ENCODE peak calls at places on chromosomes 5 and 9, in six cellular contexts. K, M, L, S, A and W are unnamed samples.

GRCh38 chr9:76419782-76420380 is 25.7 kb upstream of the RFK start:
- DNase-seq in A (peak; percentile 23), K (no peak), L (peak; percentile 35), S (no peak), M (no peak), W (no peak)

GRCh38 chr9:133513214-133514088 is 11.3 kb downstream of the MYMK start:
- DNase-seq in A (no peak), M (no peak), L (no peak), S (no peak), K (no peak), W (no peak)

GRCh38 chr5:174572591-174572990 is 151.8 kb upstream of the MSX2 start:
- DNase-seq in S (no peak), L (no peak), M (no peak), A (peak; percentile 39), K (peak; percentile 29), W (no peak)

GRCh38 chr9:123109540-123110279 is 76.2 kb downstream of the GPR21 start:
- DNase-seq in S (no peak), K (no peak), L (no peak), M (no peak), A (no peak), W (no peak)

GRCh38 chr5:117623042-117623815 is 1048.6 kb upstream of the SEMA6A start:
- DNase-seq in S (no peak), M (no peak), K (peak; percentile 10), A (peak; percentile 17), L (no peak), W (peak; percentile 6)

GRCh38 chr5:91194861-91195460 is 188.2 kb downstream of the ARRDC3 start:
- DNase-seq in S (no peak), L (no peak), M (no peak), A (no peak), K (no peak), W (no peak)

GRCh38 chr9:85876628-85877027 is 64.3 kb upstream of the NAA35 start:
- DNase-seq in L (no peak), S (no peak), A (peak; percentile 77), M (no peak), K (no peak), W (no peak)

GRCh38 chr5:11046160-11046559 is 285.1 kb upstream of the DAP start:
- DNase-seq in L (peak; percentile 50), K (peak; percentile 18), M (peak; percentile 49), A (peak; percentile 3), S (no peak), W (no peak)

GRCh38 chr9:110691002-110691549 is 22.5 kb downstream of the MUSK start:
- DNase-seq in M (no peak), K (peak; percentile 35), S (no peak), A (peak; percentile 33), L (no peak), W (peak; percentile 84)

GRCh38 chr5:177440211-177440989 is 6.2 kb upstream of the PRR7 start:
- DNase-seq in K (no peak), L (no peak), S (no peak), M (peak; percentile 62), A (no peak), W (no peak)

GRCh38 chr9:86321373-86321772 is 32.8 kb downstream of the TUT7 start:
- DNase-seq in A (peak; percentile 33), K (peak; percentile 84), L (no peak), M (no peak), S (no peak), W (peak; percentile 75)

GRCh38 chr9:14030350-14030823 is 283.6 kb downstream of the NFIB start:
- DNase-seq in S (no peak), M (no peak), A (peak; percentile 73), L (no peak), K (peak; percentile 66), W (no peak)

GRCh38 chr9:79570449-79571308 is 1.1 kb upstream of the TLE4 start:
- DNase-seq in K (peak; percentile 63), S (peak; percentile 96), A (peak; percentile 66), M (peak; percentile 61), L (peak; percentile 80), W (peak; percentile 45)

GRCh38 chr5:139676951-139677367 is 28.8 kb downstream of the CXXC5 start:
- DNase-seq in L (no peak), M (no peak), S (no peak), A (no peak), K (no peak), W (no peak)

GRCh38 chr9:114430443-114430842 is 42.7 kb upstream of the AKNA start:
- DNase-seq in L (no peak), K (no peak), M (peak; percentile 23), S (no peak), A (no peak), W (no peak)

GRCh38 chr9:107213561-107214028 is 69.5 kb upstream of the RAD23B start:
- DNase-seq in K (peak; percentile 94), S (no peak), M (no peak), L (no peak), A (peak; percentile 98), W (peak; percentile 77)

GRCh38 chr5:135461752-135462151 is 9.6 kb upstream of the TIFAB start:
- DNase-seq in M (no peak), S (no peak), K (no peak), A (no peak), L (no peak), W (no peak)

GRCh38 chr9:129550199-129550839 is 70.6 kb downstream of the C9orf50 start:
- DNase-seq in M (no peak), A (peak; percentile 66), K (peak; percentile 70), L (peak; percentile 69), S (no peak), W (peak; percentile 61)

GRCh38 chr5:54317511-54318260 is 7.3 kb upstream of the ARL15 start:
- DNase-seq in M (no peak), S (no peak), K (peak; percentile 46), A (peak; percentile 19), L (no peak), W (no peak)

GRCh38 chr5:148632978-148633377 is 21.3 kb downstream of the HTR4 start:
- DNase-seq in S (no peak), L (no peak), K (no peak), A (no peak), M (no peak), W (no peak)

GRCh38 chr9:100375677-100376076 is 22.9 kb upstream of the TEX10 start:
- DNase-seq in S (no peak), M (peak; percentile 50), K (no peak), A (no peak), L (no peak), W (peak; percentile 41)

GRCh38 chr5:172370648-172371248 is 83.6 kb downstream of the SH3PXD2B start:
- DNase-seq in M (no peak), S (no peak), K (peak; percentile 71), A (peak; percentile 56), L (peak; percentile 76), W (peak; percentile 75)

GRCh38 chr9:122991370-122991830 is 42.1 kb upstream of the GPR21 start:
- DNase-seq in A (peak; percentile 92), K (peak; percentile 94), S (no peak), L (no peak), M (no peak), W (peak; percentile 74)

DNA sequence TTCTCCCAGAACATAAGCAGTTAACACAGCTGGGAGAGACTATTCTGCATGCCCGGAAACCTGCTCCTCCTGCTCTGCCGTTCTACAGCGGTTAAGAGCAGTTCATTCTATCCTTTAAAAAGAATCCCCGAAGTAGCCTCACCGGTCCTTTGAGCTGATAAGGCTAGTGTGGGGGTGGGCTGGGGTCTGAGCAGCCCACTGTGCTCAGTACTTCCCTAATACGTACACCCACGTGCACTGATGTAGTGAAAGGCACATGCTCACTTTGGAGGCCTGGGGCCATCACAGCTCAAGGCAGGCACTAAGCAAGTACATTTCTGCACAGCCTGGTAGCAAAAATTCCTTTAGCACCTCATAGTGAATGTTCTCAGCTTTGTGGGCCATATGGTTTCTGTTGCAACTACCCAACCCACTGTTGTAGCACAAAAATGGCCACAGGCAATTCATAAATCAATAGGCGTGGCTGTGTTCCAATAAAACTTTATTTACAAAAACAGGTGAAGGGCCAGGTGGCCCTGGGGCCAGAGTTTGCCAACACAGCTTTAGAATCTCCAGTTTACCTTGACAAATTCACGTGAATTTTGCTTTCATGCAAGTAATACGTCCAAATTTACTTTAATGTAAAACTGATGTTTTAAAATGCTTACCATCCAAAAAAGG is 136.4 kb downstream of the ZNF354C start:
- DNase-seq in L (no peak), K (no peak), M (no peak), A (no peak), S (no peak), W (no peak)
- H3K9me3 ChIP-seq in L (no peaks in the 10 kb centered on the region), K (no peaks in the 10 kb centered on the region), M (no peaks in the 10 kb centered on the region), A (no peaks in the 10 kb centered on the region), S (no peaks in the 10 kb centered on the region), W (no peaks in the 10 kb centered on the region)

GRCh38 chr5:112485802-112486427 is 66.8 kb upstream of the EPB41L4A start:
- DNase-seq in A (peak; percentile 3), S (no peak), L (no peak), K (no peak), M (no peak), W (no peak)
- H3K4me2 ChIP-seq in A (no peak overlapping the region), S (no peak overlapping the region), L (no peak overlapping the region), K (no peak overlapping the region), M (no peak overlapping the region), W (no peak overlapping the region)

GRCh38 chr5:144248015-144248414 is 77.3 kb downstream of the KCTD16 start:
- DNase-seq in A (no peak), M (no peak), K (no peak), L (no peak), S (no peak), W (no peak)

GRCh38 chr5:144247131-144247530 is 76.5 kb downstream of the KCTD16 start:
- DNase-seq in S (no peak), K (no peak), M (no peak), A (peak; percentile 76), L (no peak), W (peak; percentile 11)

GRCh38 chr5:144254552-144254951 is 83.9 kb downstream of the KCTD16 start:
- DNase-seq in A (no peak), M (no peak), L (no peak), S (no peak), K (no peak), W (no peak)

GRCh38 chr5:144249755-144250464 is 79.2 kb downstream of the KCTD16 start:
- DNase-seq in S (no peak), M (no peak), A (no peak), L (no peak), K (no peak), W (no peak)
- H2AK5ac ChIP-seq in S (no peak overlapping the region), M (no peak overlapping the region), A (no peak overlapping the region), L (no peak overlapping the region), K (no peak overlapping the region), W (no peak overlapping the region)

GRCh38 chr5:100992354-100992753 is 89.3 kb upstream of the ST8SIA4 start:
- DNase-seq in A (no peak), L (no peak), M (no peak), K (no peak), S (no peak), W (no peak)
- H3K9me3 ChIP-seq in A (peaks cover 4% of the 10 kb centered on the region), L (no peaks in the 10 kb centered on the region), M (no peaks in the 10 kb centered on the region), K (peaks cover 3% of the 10 kb centered on the region), S (no peaks in the 10 kb centered on the region), W (no peaks in the 10 kb centered on the region)

GRCh38 chr5:80238778-80239679 is 16.8 kb downstream of the SERINC5 start:
- DNase-seq in M (no peak), A (no peak), S (no peak), L (no peak), K (peak; percentile 61), W (no peak)
- H3K4me2 ChIP-seq in M (no peak overlapping the region), A (no peak overlapping the region), S (no peak overlapping the region), L (no peak overlapping the region), K (no peak overlapping the region), W (no peak overlapping the region)